ENCODE peak calls at places on chromosomes 1 and 21, in eight cellular contexts. One of them, this sample, is unnamed.

GRCh38 chr1:206653715-206654459 is 18.6 kb downstream of the DYRK3 start:
- DNase-seq in stomach: no peak
- DNase-seq in sigmoid colon: no peak
- DNase-seq in SK-N-SH: no peak
- DNase-seq in H1: no peak
- DNase-seq in tibial nerve: no peak
- DNase-seq in upper lobe of left lung: no peak
- DNase-seq in transverse colon: no peak
- DNase-seq in this sample: no peak

GRCh38 chr1:117180571-117180970 is 30.2 kb downstream of the VTCN1 start:
- DNase-seq in stomach: no peak
- DNase-seq in sigmoid colon: no peak
- DNase-seq in SK-N-SH: no peak
- DNase-seq in H1: no peak
- DNase-seq in tibial nerve: no peak
- DNase-seq in upper lobe of left lung: no peak
- DNase-seq in transverse colon: no peak
- DNase-seq in this sample: peak; percentile 17

GRCh38 chr1:16371725-16372124 is 4.7 kb downstream of the SZRD1 start:
- DNase-seq in SK-N-SH: no peak
- DNase-seq in stomach: no peak
- DNase-seq in tibial nerve: no peak
- DNase-seq in transverse colon: no peak
- DNase-seq in H1: no peak
- DNase-seq in upper lobe of left lung: no peak
- DNase-seq in sigmoid colon: no peak
- DNase-seq in this sample: peak; percentile 14

GRCh38 chr21:45430521-45431501 is 25.8 kb downstream of the COL18A1 start:
- DNase-seq in sigmoid colon: no peak
- DNase-seq in transverse colon: no peak
- DNase-seq in H1: peak; percentile 72
- DNase-seq in SK-N-SH: no peak
- DNase-seq in stomach: no peak
- DNase-seq in tibial nerve: no peak
- DNase-seq in upper lobe of left lung: no peak
- DNase-seq in this sample: no peak

GRCh38 chr1:198612471-198613265 is 26.2 kb upstream of the PTPRC start:
- DNase-seq in sigmoid colon: no peak
- DNase-seq in tibial nerve: no peak
- DNase-seq in stomach: no peak
- DNase-seq in transverse colon: no peak
- DNase-seq in SK-N-SH: no peak
- DNase-seq in H1: no peak
- DNase-seq in upper lobe of left lung: no peak
- DNase-seq in this sample: no peak

GRCh38 chr1:7705908-7706216 is 65.2 kb upstream of the VAMP3 start:
- DNase-seq in SK-N-SH: no peak
- DNase-seq in H1: no peak
- DNase-seq in stomach: no peak
- DNase-seq in transverse colon: no peak
- DNase-seq in tibial nerve: no peak
- DNase-seq in upper lobe of left lung: no peak
- DNase-seq in sigmoid colon: no peak
- DNase-seq in this sample: no peak

GRCh38 chr1:237012789-237013383 is 8.6 kb upstream of the MT1HL1 start:
- DNase-seq in SK-N-SH: peak; percentile 28
- DNase-seq in upper lobe of left lung: peak; percentile 83
- DNase-seq in transverse colon: peak; percentile 63
- DNase-seq in stomach: peak; percentile 80
- DNase-seq in tibial nerve: no peak
- DNase-seq in H1: no peak
- DNase-seq in sigmoid colon: peak; percentile 84
- DNase-seq in this sample: peak; percentile 39

GRCh38 chr1:46595127-46595526 is 8.9 kb downstream of the MKNK1 start:
- DNase-seq in transverse colon: peak; percentile 57
- DNase-seq in tibial nerve: peak; percentile 76
- DNase-seq in sigmoid colon: peak; percentile 85
- DNase-seq in H1: no peak
- DNase-seq in upper lobe of left lung: peak; percentile 79
- DNase-seq in SK-N-SH: no peak
- DNase-seq in stomach: no peak
- DNase-seq in this sample: no peak

GRCh38 chr1:175757381-175758015 is 14.1 kb upstream of the TNR start:
- DNase-seq in sigmoid colon: no peak
- DNase-seq in transverse colon: peak; percentile 18
- DNase-seq in SK-N-SH: no peak
- DNase-seq in tibial nerve: no peak
- DNase-seq in H1: peak; percentile 81
- DNase-seq in stomach: peak; percentile 29
- DNase-seq in upper lobe of left lung: no peak
- DNase-seq in this sample: no peak

GRCh38 chr1:15243275-15244043 is 3.6 kb upstream of the FHAD1 start:
- DNase-seq in tibial nerve: no peak
- DNase-seq in sigmoid colon: peak; percentile 75
- DNase-seq in upper lobe of left lung: no peak
- DNase-seq in stomach: no peak
- DNase-seq in transverse colon: no peak
- DNase-seq in SK-N-SH: no peak
- DNase-seq in H1: no peak
- DNase-seq in this sample: no peak

DNA sequence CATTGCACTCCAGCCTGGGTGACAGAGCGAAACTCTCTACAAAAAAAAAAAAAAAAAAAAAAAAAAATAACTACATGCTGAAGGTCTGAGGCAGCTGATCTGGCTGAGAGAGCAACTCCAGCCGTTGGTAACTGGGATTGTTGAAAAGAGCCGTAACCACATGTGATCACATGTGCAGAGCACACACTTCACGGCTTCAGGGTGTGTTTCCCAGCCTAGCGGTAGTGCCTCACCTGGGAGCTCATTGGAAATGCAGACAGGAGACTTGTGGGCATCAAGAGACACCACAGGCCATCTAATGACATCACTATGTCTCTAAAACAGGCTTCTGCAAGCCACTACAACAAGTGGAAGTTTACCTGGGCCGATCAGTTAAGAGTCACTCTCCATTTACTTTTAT is 11.8 kb upstream of the OTUD7B start:
- DNase-seq in tibial nerve: no peak
- DNase-seq in H1: no peak
- DNase-seq in SK-N-SH: no peak
- DNase-seq in transverse colon: no peak
- DNase-seq in upper lobe of left lung: peak; percentile 69
- DNase-seq in sigmoid colon: no peak
- DNase-seq in stomach: no peak
- DNase-seq in this sample: no peak
- H3K27ac ChIP-seq in tibial nerve: no peak overlapping the region
- H3K27ac ChIP-seq in H1: no peak overlapping the region
- H3K27ac ChIP-seq in SK-N-SH: no peak overlapping the region
- H3K27ac ChIP-seq in transverse colon: no peak overlapping the region
- H3K27ac ChIP-seq in upper lobe of left lung: no peak overlapping the region
- H3K27ac ChIP-seq in sigmoid colon: no peak overlapping the region
- H3K27ac ChIP-seq in stomach: no peak overlapping the region
- H3K27ac ChIP-seq in this sample: no peak overlapping the region

GRCh38 chr1:201359873-201360210 is 17.6 kb downstream of the TNNT2 start:
- DNase-seq in sigmoid colon: no peak
- DNase-seq in upper lobe of left lung: no peak
- DNase-seq in H1: no peak
- DNase-seq in SK-N-SH: no peak
- DNase-seq in tibial nerve: no peak
- DNase-seq in stomach: no peak
- DNase-seq in transverse colon: no peak
- DNase-seq in this sample: no peak
- TF ChIP-seq EP300 in sigmoid colon: no peak
- TF ChIP-seq EP300 in upper lobe of left lung: no peak
- TF ChIP-seq EP300 in H1: no peak
- TF ChIP-seq EP300 in SK-N-SH: no peak
- TF ChIP-seq EP300 in tibial nerve: no peak
- TF ChIP-seq EP300 in stomach: no peak
- TF ChIP-seq EP300 in transverse colon: no peak
- TF ChIP-seq EP300 in this sample: no peak

GRCh38 chr1:92969517-92969916 is 8.3 kb upstream of the DIPK1A start:
- DNase-seq in H1: no peak
- DNase-seq in tibial nerve: no peak
- DNase-seq in stomach: no peak
- DNase-seq in SK-N-SH: no peak
- DNase-seq in transverse colon: no peak
- DNase-seq in upper lobe of left lung: no peak
- DNase-seq in sigmoid colon: no peak
- DNase-seq in this sample: no peak
- H3K36me3 ChIP-seq in H1: no peaks in the 10 kb centered on the region
- H3K36me3 ChIP-seq in tibial nerve: no peaks in the 10 kb centered on the region
- H3K36me3 ChIP-seq in stomach: no peaks in the 10 kb centered on the region
- H3K36me3 ChIP-seq in SK-N-SH: no peaks in the 10 kb centered on the region
- H3K36me3 ChIP-seq in transverse colon: no peaks in the 10 kb centered on the region
- H3K36me3 ChIP-seq in upper lobe of left lung: no peaks in the 10 kb centered on the region
- H3K36me3 ChIP-seq in sigmoid colon: no peaks in the 10 kb centered on the region
- H3K36me3 ChIP-seq in this sample: no peaks in the 10 kb centered on the region

DNA sequence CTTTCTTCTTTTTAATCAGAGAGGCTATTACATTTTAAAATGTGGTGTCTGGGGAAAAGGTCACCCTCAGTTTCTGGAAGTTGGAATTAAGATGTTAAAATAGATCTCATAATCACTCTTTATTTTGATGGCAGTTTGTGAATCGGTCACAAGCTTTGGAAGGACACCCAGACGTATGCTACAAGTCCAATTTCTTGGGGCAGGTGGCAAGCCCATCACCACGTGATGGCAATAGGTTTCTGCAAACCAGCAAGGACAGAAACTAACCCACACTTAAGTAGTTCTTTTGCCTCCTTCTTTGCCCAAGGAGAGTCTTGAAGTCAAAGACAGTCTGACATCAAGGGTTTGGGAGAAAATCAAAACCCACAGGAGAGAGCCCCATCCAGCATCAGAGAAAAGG is 72.9 kb downstream of the C1orf87 start:
- DNase-seq in H1: no peak
- DNase-seq in SK-N-SH: no peak
- DNase-seq in transverse colon: no peak
- DNase-seq in stomach: no peak
- DNase-seq in tibial nerve: no peak
- DNase-seq in sigmoid colon: no peak
- DNase-seq in upper lobe of left lung: no peak
- DNase-seq in this sample: no peak
- H3K27ac ChIP-seq in H1: no peak overlapping the region
- H3K27ac ChIP-seq in SK-N-SH: no peak overlapping the region
- H3K27ac ChIP-seq in transverse colon: no peak overlapping the region
- H3K27ac ChIP-seq in stomach: no peak overlapping the region
- H3K27ac ChIP-seq in tibial nerve: no peak overlapping the region
- H3K27ac ChIP-seq in sigmoid colon: no peak overlapping the region
- H3K27ac ChIP-seq in upper lobe of left lung: no peak overlapping the region
- H3K27ac ChIP-seq in this sample: no peak overlapping the region

DNA sequence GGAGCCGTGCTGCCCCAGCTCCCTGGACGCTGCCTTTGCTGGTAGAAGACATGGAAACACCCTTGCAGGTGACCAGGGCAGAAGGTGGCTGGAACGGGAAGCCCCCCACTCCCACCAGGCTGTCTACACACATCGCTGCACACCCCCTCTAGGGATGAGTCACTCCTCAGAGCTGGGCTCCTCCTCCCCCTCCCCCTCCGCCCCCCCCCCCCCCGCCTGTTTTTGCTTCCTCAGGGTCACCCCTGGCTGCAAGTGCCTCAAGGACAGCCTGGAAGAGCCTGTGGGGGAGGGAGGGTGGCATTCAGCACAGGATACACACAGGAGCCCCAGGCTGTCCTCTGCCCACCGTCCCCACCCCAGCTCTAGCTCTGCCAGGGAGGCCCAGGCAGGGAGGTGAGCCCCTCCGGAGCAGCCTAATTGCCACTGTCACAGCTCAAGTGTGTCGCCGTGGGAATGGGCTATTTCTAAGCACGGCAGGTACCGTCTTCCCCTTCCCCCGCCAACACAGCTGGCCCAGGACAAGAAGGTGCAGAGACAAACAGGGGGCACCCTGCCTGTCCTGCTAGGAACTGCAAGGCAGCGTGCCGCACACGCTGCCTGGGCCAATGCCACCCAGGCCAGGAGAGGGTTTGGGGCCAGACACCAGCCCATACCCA is 2.5 kb downstream of the FNDC10 start:
- DNase-seq in tibial nerve: no peak
- DNase-seq in H1: peak; percentile 66
- DNase-seq in SK-N-SH: peak; percentile 79
- DNase-seq in upper lobe of left lung: no peak
- DNase-seq in stomach: no peak
- DNase-seq in sigmoid colon: no peak
- DNase-seq in transverse colon: no peak
- DNase-seq in this sample: no peak
- TF ChIP-seq EP300 in tibial nerve: no peak
- TF ChIP-seq EP300 in H1: no peak
- TF ChIP-seq EP300 in SK-N-SH: no peak
- TF ChIP-seq EP300 in upper lobe of left lung: no peak
- TF ChIP-seq EP300 in stomach: no peak
- TF ChIP-seq EP300 in sigmoid colon: no peak
- TF ChIP-seq EP300 in transverse colon: no peak
- TF ChIP-seq EP300 in this sample: no peak

GRCh38 chr1:182383934-182384333 is 7.7 kb downstream of the GLUL start:
- DNase-seq in stomach: no peak
- DNase-seq in H1: no peak
- DNase-seq in sigmoid colon: no peak
- DNase-seq in transverse colon: no peak
- DNase-seq in tibial nerve: no peak
- DNase-seq in SK-N-SH: no peak
- DNase-seq in upper lobe of left lung: no peak
- DNase-seq in this sample: no peak
- H3K36me3 ChIP-seq in stomach: peaks cover 76% of the 10 kb centered on the region
- H3K36me3 ChIP-seq in H1: peaks cover 63% of the 10 kb centered on the region
- H3K36me3 ChIP-seq in sigmoid colon: peaks cover 76% of the 10 kb centered on the region
- H3K36me3 ChIP-seq in transverse colon: peaks cover 16% of the 10 kb centered on the region
- H3K36me3 ChIP-seq in tibial nerve: peaks cover 20% of the 10 kb centered on the region
- H3K36me3 ChIP-seq in SK-N-SH: peaks cover 70% of the 10 kb centered on the region
- H3K36me3 ChIP-seq in upper lobe of left lung: peaks cover 60% of the 10 kb centered on the region
- H3K36me3 ChIP-seq in this sample: no peaks in the 10 kb centered on the region